ENCODE peak calls at places on chromosomes 7 and 10, in ten cellular contexts. E is GM10248, V is colonic mucosa, A is fibroblast of lung, B is bronchial epithelial cell, Z is GM06990, O is esophagus muscularis mucosa, I is heart right ventricle, Q is left ventricle myocardium inferior, H is AG10803. X is an unnamed sample.

GRCh38 chr10:4316166-4316810 is 509.7 kb upstream of the AKR1E2 start:
- DNase-seq in Q (peak), H (peak), B (no peak), A (peak), Z (no peak), E (no peak), V (no peak), I (peak), O (no peak), X (no peak)

GRCh38 chr10:118729641-118730258 is 25.0 kb downstream of the CACUL1 start:
- DNase-seq in B (peak), H (no peak), E (peak), I (no peak), A (no peak), Z (peak), Q (no peak), O (no peak), V (no peak), X (peak)

GRCh38 chr7:151420144-151420543 is 10.3 kb upstream of the WDR86 start:
- DNase-seq in Q (no peak), Z (no peak), B (no peak), I (no peak), E (no peak), O (no peak), V (no peak), A (no peak), H (no peak), X (no peak)

GRCh38 chr10:90317172-90317571 is 540.7 kb downstream of the HTR7 start:
- DNase-seq in E (no peak), I (no peak), Q (no peak), Z (no peak), A (no peak), H (no peak), B (no peak), O (no peak), V (no peak), X (no peak)

GRCh38 chr7:138961159-138961558 is 20.0 kb downstream of the KIAA1549 start:
- DNase-seq in V (peak), B (no peak), A (peak), I (no peak), E (no peak), Q (no peak), O (no peak), H (no peak), Z (no peak), X (no peak)

GRCh38 chr7:150428671-150429451 is 21.6 kb upstream of the GIMAP8 start:
- DNase-seq in A (peak), I (no peak), H (peak), E (no peak), B (peak), V (peak), Z (peak), O (no peak), Q (no peak), X (peak)

GRCh38 chr10:62831346-62831745 is 15.2 kb upstream of the EGR2 start:
- DNase-seq in I (no peak), O (no peak), E (no peak), Q (no peak), Z (no peak), A (peak), V (no peak), B (no peak), H (peak), X (no peak)

GRCh38 chr7:47392241-47392759 is 189.6 kb downstream of the TNS3 start:
- DNase-seq in A (peak), Z (no peak), V (no peak), O (no peak), E (no peak), B (no peak), Q (peak), H (peak), I (peak), X (no peak)

GRCh38 chr7:100190059-100190711 is 12.5 kb downstream of the STAG3 start:
- DNase-seq in Q (no peak), Z (no peak), B (peak), H (peak), V (no peak), E (peak), I (no peak), A (peak), O (no peak), X (no peak)

GRCh38 chr7:46352335-46352954 is 431.4 kb upstream of the IGFBP3 start:
- DNase-seq in E (peak), A (peak), Q (no peak), B (peak), V (no peak), I (peak), H (peak), Z (peak), O (no peak), X (peak)

GRCh38 chr7:33854178-33854577 is 51.2 kb upstream of the BMPER start:
- DNase-seq in H (peak), E (no peak), V (no peak), I (no peak), Q (no peak), A (peak), Z (no peak), B (peak), O (peak), X (no peak)

GRCh38 chr7:122380993-122381392 is 76.4 kb upstream of the FEZF1 start:
- DNase-seq in O (no peak), A (no peak), Q (no peak), I (no peak), H (no peak), E (no peak), Z (no peak), B (no peak), V (no peak), X (no peak)

GRCh38 chr10:96073722-96074121 is 30.3 kb downstream of the CCNJ start:
- DNase-seq in B (peak), H (peak), A (peak), V (no peak), O (no peak), E (no peak), Q (no peak), Z (peak), I (no peak), X (no peak)

GRCh38 chr7:108662783-108663182 is 93.1 kb downstream of the DNAJB9 start:
- DNase-seq in B (no peak), V (no peak), H (no peak), I (no peak), E (no peak), O (no peak), A (no peak), Q (no peak), Z (no peak), X (no peak)

GRCh38 chr7:108659867-108660266 is 90.2 kb downstream of the DNAJB9 start:
- DNase-seq in Z (no peak), Q (no peak), E (no peak), V (no peak), B (no peak), A (no peak), H (no peak), I (no peak), O (no peak), X (no peak)

DNA sequence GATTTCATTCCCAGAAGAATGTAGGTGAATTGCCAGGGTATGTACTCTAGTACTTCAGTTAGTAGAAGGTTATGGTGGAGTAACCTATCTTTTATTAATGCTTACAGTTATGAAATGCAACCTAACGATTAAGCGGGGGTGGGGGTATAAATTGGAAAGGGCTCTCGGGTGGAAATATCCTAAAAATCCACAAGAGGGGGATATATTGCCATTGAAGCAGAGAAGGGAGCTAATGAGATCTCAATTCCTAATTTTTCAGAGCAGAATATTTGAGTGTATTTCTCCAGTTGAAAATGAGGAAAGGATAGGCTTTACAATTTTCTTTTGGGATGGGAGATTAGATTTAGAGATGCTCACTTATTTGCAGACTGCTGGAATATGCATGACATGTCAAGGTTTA is 90.8 kb downstream of the DNAJB9 start:
- DNase-seq in Q (no peak), O (no peak), H (no peak), E (no peak), B (no peak), I (no peak), V (no peak), A (peak), Z (no peak), X (no peak)
- TF ChIP-seq CTCF in Q (no peak), O (peak), H (peak), E (no peak), B (no peak), I (peak), V (no peak), A (peak), Z (no peak), X (no peak)

DNA sequence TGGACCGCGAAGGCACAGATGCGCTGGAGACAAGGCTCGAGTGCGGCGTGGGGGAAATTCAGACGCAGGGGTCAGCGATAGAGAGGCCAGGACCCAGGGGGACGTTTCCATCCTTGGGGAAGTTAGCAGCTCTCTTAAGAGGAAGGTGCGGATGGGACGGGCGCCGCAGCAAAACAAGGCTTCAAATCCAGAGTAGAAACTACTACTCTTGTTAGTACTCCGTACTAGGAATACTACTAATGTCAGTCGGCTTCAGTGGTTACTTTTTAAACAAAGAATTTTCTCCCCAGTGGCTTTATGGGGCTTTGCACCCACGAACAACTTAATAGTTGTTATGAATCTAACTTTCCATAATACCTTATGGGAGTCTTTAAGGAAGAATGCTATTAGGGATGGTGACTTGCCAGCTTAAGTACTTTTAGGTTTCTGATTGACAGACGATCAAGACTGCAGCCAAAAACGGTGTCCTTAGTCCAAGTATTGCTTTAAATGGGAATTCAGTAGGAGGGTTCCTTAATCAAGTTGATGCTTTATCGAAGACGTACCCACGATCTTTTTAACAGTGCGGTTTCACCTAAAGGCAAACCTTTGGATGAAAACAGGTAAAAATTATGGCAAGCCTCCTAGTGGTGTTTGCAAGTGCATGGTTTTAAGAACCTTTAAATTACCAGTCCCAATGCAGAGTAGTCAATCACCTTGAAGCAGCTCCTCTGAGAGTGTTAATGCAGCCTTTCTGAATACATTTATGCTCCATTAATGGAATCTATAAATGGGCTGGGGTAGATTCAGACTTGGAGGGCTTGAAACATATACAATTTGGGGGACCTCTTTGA is 868 bp upstream of the IDE start:
- DNase-seq in Z (no peak), H (no peak), V (no peak), O (no peak), I (no peak), E (peak), B (peak), Q (no peak), A (no peak), X (no peak)
- TF ChIP-seq CTCF in Z (peak), H (peak), V (no peak), O (no peak), I (no peak), E (peak), B (peak), Q (peak), A (no peak), X (peak)

GRCh38 chr7:143256325-143256724 is 6.9 kb upstream of the GSTK1 start:
- DNase-seq in E (no peak), H (no peak), I (no peak), A (no peak), Z (no peak), Q (no peak), B (no peak), O (no peak), V (no peak), X (no peak)
- TF ChIP-seq CTCF in E (no peak), H (no peak), I (peak), A (no peak), Z (peak), Q (no peak), B (no peak), O (peak), V (no peak), X (no peak)

GRCh38 chr7:20539201-20539600 is 76.3 kb upstream of the ABCB5 start:
- DNase-seq in Q (no peak), Z (no peak), O (no peak), I (no peak), H (peak), B (peak), E (no peak), V (no peak), A (no peak), X (no peak)
- TF ChIP-seq CTCF in Q (peak), Z (peak), O (no peak), I (no peak), H (peak), B (no peak), E (no peak), V (no peak), A (peak), X (no peak)